ENCODE peak calls at places on chromosomes 1 and 21, in five cellular contexts. One of them, this sample, is unnamed.

GRCh38 chr21:26374817-26375216 is 198.3 kb downstream of the CYYR1 start:
- DNase-seq in colonic mucosa: no peak
- DNase-seq in AG09309: no peak
- DNase-seq in BE2C: no peak
- DNase-seq in HFF-Myc: no peak
- DNase-seq in this sample: no peak

GRCh38 chr1:944341-945325 is 14.4 kb downstream of the NOC2L start:
- DNase-seq in colonic mucosa: no peak
- DNase-seq in AG09309: no peak
- DNase-seq in BE2C: peak
- DNase-seq in HFF-Myc: no peak
- DNase-seq in this sample: peak

GRCh38 chr21:39060485-39061099 is 122.7 kb downstream of the PSMG1 start:
- DNase-seq in colonic mucosa: no peak
- DNase-seq in AG09309: no peak
- DNase-seq in BE2C: no peak
- DNase-seq in HFF-Myc: no peak
- DNase-seq in this sample: no peak

GRCh38 chr1:27782950-27783349 is 9.9 kb downstream of the STX12 start:
- DNase-seq in colonic mucosa: no peak
- DNase-seq in AG09309: no peak
- DNase-seq in BE2C: no peak
- DNase-seq in HFF-Myc: no peak
- DNase-seq in this sample: no peak

GRCh38 chr1:38030596-38031512 is 15.7 kb downstream of the POU3F1 start:
- DNase-seq in colonic mucosa: no peak
- DNase-seq in AG09309: no peak
- DNase-seq in BE2C: no peak
- DNase-seq in HFF-Myc: no peak
- DNase-seq in this sample: no peak

GRCh38 chr21:46002841-46003574 is 21.4 kb downstream of the COL6A1 start:
- DNase-seq in colonic mucosa: peak
- DNase-seq in AG09309: no peak
- DNase-seq in BE2C: peak
- DNase-seq in HFF-Myc: no peak
- DNase-seq in this sample: peak

GRCh38 chr1:116847688-116848531 is 61.8 kb upstream of the PTGFRN start:
- DNase-seq in colonic mucosa: no peak
- DNase-seq in AG09309: no peak
- DNase-seq in BE2C: no peak
- DNase-seq in HFF-Myc: peak
- DNase-seq in this sample: no peak

GRCh38 chr21:41956926-41957729 is 3.3 kb upstream of the C2CD2 start:
- DNase-seq in colonic mucosa: no peak
- DNase-seq in AG09309: peak
- DNase-seq in BE2C: no peak
- DNase-seq in HFF-Myc: no peak
- DNase-seq in this sample: no peak

GRCh38 chr1:112841825-112842224 is 114.2 kb downstream of the SLC16A1 start:
- DNase-seq in colonic mucosa: no peak
- DNase-seq in AG09309: no peak
- DNase-seq in BE2C: no peak
- DNase-seq in HFF-Myc: no peak
- DNase-seq in this sample: no peak

GRCh38 chr1:89725016-89725380 is 92.1 kb downstream of the LRRC8C start:
- DNase-seq in colonic mucosa: peak
- DNase-seq in AG09309: peak
- DNase-seq in BE2C: no peak
- DNase-seq in HFF-Myc: no peak
- DNase-seq in this sample: no peak

GRCh38 chr21:42073140-42074099 is 2.3 kb downstream of the UMODL1 start:
- DNase-seq in colonic mucosa: no peak
- DNase-seq in AG09309: no peak
- DNase-seq in BE2C: no peak
- DNase-seq in HFF-Myc: no peak
- DNase-seq in this sample: no peak

GRCh38 chr21:45295576-45296365 is 8.1 kb upstream of the POFUT2 start:
- DNase-seq in colonic mucosa: peak
- DNase-seq in AG09309: peak
- DNase-seq in BE2C: no peak
- DNase-seq in HFF-Myc: no peak
- DNase-seq in this sample: no peak

GRCh38 chr1:201220388-201220715 is 29.7 kb downstream of the IGFN1 start:
- DNase-seq in colonic mucosa: no peak
- DNase-seq in AG09309: no peak
- DNase-seq in BE2C: no peak
- DNase-seq in HFF-Myc: no peak
- DNase-seq in this sample: no peak

GRCh38 chr1:185917646-185918045 is 183.5 kb downstream of the HMCN1 start:
- DNase-seq in colonic mucosa: no peak
- DNase-seq in AG09309: no peak
- DNase-seq in BE2C: no peak
- DNase-seq in HFF-Myc: peak
- DNase-seq in this sample: no peak

GRCh38 chr1:156733989-156734584 is 5.5 kb upstream of the ISG20L2 start:
- DNase-seq in colonic mucosa: no peak
- DNase-seq in AG09309: no peak
- DNase-seq in BE2C: no peak
- DNase-seq in HFF-Myc: no peak
- DNase-seq in this sample: no peak

GRCh38 chr1:234597894-234598293 is 12.1 kb downstream of the IRF2BP2 start:
- DNase-seq in colonic mucosa: peak
- DNase-seq in AG09309: no peak
- DNase-seq in BE2C: peak
- DNase-seq in HFF-Myc: no peak
- DNase-seq in this sample: peak

GRCh38 chr1:74193908-74194307 is 4.1 kb downstream of the LRRIQ3 start:
- DNase-seq in colonic mucosa: no peak
- DNase-seq in AG09309: peak
- DNase-seq in BE2C: no peak
- DNase-seq in HFF-Myc: no peak
- DNase-seq in this sample: no peak

GRCh38 chr1:1347663-1348419 is 1.4 kb downstream of the DVL1 start:
- DNase-seq in colonic mucosa: peak
- DNase-seq in AG09309: no peak
- DNase-seq in BE2C: peak
- DNase-seq in HFF-Myc: no peak
- DNase-seq in this sample: no peak

GRCh38 chr21:26769613-26770188 is 75.5 kb downstream of the ADAMTS1 start:
- DNase-seq in colonic mucosa: no peak
- DNase-seq in AG09309: no peak
- DNase-seq in BE2C: peak
- DNase-seq in HFF-Myc: no peak
- DNase-seq in this sample: no peak

GRCh38 chr1:180849031-180849775 is 63.5 kb upstream of the KIAA1614 start:
- DNase-seq in colonic mucosa: no peak
- DNase-seq in AG09309: no peak
- DNase-seq in BE2C: no peak
- DNase-seq in HFF-Myc: no peak
- DNase-seq in this sample: no peak

GRCh38 chr1:80272495-80272894 is 1266.0 kb upstream of the ADGRL4 start:
- DNase-seq in colonic mucosa: no peak
- DNase-seq in AG09309: no peak
- DNase-seq in BE2C: no peak
- DNase-seq in HFF-Myc: no peak
- DNase-seq in this sample: no peak

GRCh38 chr1:85824066-85824835 is 116.0 kb upstream of the ZNHIT6 start:
- DNase-seq in colonic mucosa: no peak
- DNase-seq in AG09309: no peak
- DNase-seq in BE2C: no peak
- DNase-seq in HFF-Myc: no peak
- DNase-seq in this sample: no peak
- TF ChIP-seq CTCF in colonic mucosa: no peak
- TF ChIP-seq CTCF in AG09309: no peak
- TF ChIP-seq CTCF in BE2C: no peak
- TF ChIP-seq CTCF in HFF-Myc: no peak
- TF ChIP-seq CTCF in this sample: no peak

DNA sequence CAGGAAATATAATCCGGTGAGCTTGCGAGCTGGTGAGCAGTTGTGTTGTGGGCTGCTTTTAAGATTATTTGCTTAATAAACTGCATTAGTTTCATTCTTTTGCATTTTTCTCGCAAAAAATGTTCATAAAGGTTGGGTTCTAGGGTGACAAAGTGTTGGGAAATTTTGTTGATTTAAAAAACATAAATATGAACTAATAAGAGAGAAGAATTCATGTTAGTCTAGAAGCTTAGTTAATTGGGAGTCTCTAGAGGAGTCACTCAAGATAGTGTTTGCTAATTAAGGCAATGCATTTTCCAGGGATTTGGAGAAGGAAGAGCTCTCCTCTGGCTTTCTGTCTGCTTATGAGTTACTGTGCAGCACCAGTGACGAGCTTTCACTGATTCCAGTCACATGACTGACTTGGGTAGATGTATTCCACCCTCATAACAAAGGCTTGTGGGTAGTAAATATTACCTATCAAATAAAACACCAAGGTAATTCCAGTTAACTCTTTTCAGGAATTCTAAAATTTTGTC is 417.0 kb downstream of the PTBP2 start:
- DNase-seq in colonic mucosa: no peak
- DNase-seq in AG09309: no peak
- DNase-seq in BE2C: peak
- DNase-seq in HFF-Myc: no peak
- DNase-seq in this sample: no peak
- TF ChIP-seq CTCF in colonic mucosa: peak
- TF ChIP-seq CTCF in AG09309: no peak
- TF ChIP-seq CTCF in BE2C: no peak
- TF ChIP-seq CTCF in HFF-Myc: no peak
- TF ChIP-seq CTCF in this sample: no peak

GRCh38 chr1:91170571-91170970 is 148.7 kb upstream of the ZNF644 start:
- DNase-seq in colonic mucosa: no peak
- DNase-seq in AG09309: no peak
- DNase-seq in BE2C: no peak
- DNase-seq in HFF-Myc: no peak
- DNase-seq in this sample: no peak

GRCh38 chr1:91162613-91163012 is 140.8 kb upstream of the ZNF644 start:
- DNase-seq in colonic mucosa: no peak
- DNase-seq in AG09309: no peak
- DNase-seq in BE2C: no peak
- DNase-seq in HFF-Myc: no peak
- DNase-seq in this sample: no peak

GRCh38 chr1:91161749-91162148 is 139.9 kb upstream of the ZNF644 start:
- DNase-seq in colonic mucosa: no peak
- DNase-seq in AG09309: no peak
- DNase-seq in BE2C: no peak
- DNase-seq in HFF-Myc: no peak
- DNase-seq in this sample: no peak

GRCh38 chr1:91165033-91165654 is 143.3 kb upstream of the ZNF644 start:
- DNase-seq in colonic mucosa: peak
- DNase-seq in AG09309: peak
- DNase-seq in BE2C: peak
- DNase-seq in HFF-Myc: peak
- DNase-seq in this sample: peak

GRCh38 chr1:91166106-91166712 is 144.4 kb upstream of the ZNF644 start:
- DNase-seq in colonic mucosa: peak
- DNase-seq in AG09309: peak
- DNase-seq in BE2C: peak
- DNase-seq in HFF-Myc: no peak
- DNase-seq in this sample: peak
- TF ChIP-seq CTCF in colonic mucosa: peak
- TF ChIP-seq CTCF in AG09309: peak
- TF ChIP-seq CTCF in BE2C: peak
- TF ChIP-seq CTCF in HFF-Myc: peak
- TF ChIP-seq CTCF in this sample: peak

DNA sequence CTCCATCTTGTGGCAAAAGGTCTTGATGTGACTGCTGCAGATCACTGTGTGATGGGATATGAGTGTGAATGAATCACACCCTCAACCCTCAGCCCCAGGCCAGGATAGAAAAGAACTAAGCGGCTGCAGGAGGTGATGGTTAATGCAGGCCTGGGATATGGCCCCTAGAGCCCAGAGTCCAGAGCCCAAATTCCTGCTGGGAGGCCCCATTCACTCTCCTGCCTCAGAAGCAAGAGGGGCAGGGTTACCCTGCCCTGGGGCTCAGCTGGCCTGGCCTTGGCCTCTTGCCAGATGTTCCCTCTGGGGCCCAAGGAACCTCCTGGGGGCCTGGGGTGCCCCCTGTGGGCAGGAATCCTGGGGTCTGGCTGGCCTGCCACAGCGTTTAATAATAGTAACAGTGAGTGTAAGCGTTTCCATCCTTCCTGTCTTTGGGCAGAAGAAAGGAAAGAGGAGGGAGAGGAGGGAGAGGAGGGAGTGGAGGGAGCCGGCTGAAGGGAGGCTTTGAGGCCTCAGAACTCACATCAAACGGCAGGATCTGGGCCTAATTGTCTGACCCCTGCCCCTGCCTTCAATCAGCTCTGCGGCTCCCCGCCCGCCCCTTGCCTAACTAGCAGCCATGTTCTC is 26.2 kb downstream of the DMAP1 start:
- DNase-seq in colonic mucosa: no peak
- DNase-seq in AG09309: no peak
- DNase-seq in BE2C: peak
- DNase-seq in HFF-Myc: no peak
- DNase-seq in this sample: no peak
- TF ChIP-seq CTCF in colonic mucosa: no peak
- TF ChIP-seq CTCF in AG09309: peak
- TF ChIP-seq CTCF in BE2C: peak
- TF ChIP-seq CTCF in HFF-Myc: peak
- TF ChIP-seq CTCF in this sample: no peak